ENCODE peak calls at places on chromosomes 12 and 14, in eight cellular contexts. J is cardiac muscle cell; O is stimulated activated naive CD8-positive, alpha-beta T cell treated with anti-CD3 and anti-CD28 coated beads, Interleukin-15, Interleukin-2, amounts not matched to agents 100 U/mL and 50 U/mL, for 24 hours; F is GDM1; H is HS-5; C is activated CD4-positive, alpha-beta T cell treated with anti-CD3 and anti-CD28 coated beads for 36 hours; G is activated CD4-positive, CD25-positive, alpha-beta regulatory T cell; B is C1 segment of cervical spinal cord. V is an unnamed sample.

GRCh38 chr12:46402861-46403731 is 30.5 kb upstream of the SLC38A2 start:
- DNase-seq in J (no peak), O (no peak), F (no peak), H (no peak), C (no peak), G (no peak), B (no peak), V (no peak)

GRCh38 chr14:102822311-102822863 is 45.1 kb downstream of the TRAF3 start:
- DNase-seq in J (no peak), O (peak), F (no peak), H (peak), C (peak), G (no peak), B (no peak), V (no peak)

GRCh38 chr12:22880331-22880730 is 255.4 kb downstream of the ETNK1 start:
- DNase-seq in J (no peak), O (no peak), F (no peak), H (no peak), C (no peak), G (no peak), B (no peak), V (no peak)

GRCh38 chr14:76488551-76488950 is 112.6 kb downstream of the ESRRB start:
- DNase-seq in J (no peak), O (no peak), F (no peak), H (no peak), C (no peak), G (no peak), B (no peak), V (no peak)

GRCh38 chr12:120381752-120382419 is 12.9 kb upstream of the MSI1 start:
- DNase-seq in J (peak), O (no peak), F (no peak), H (no peak), C (no peak), G (no peak), B (no peak), V (no peak)

GRCh38 chr12:3035815-3036702 is 41.1 kb upstream of the TSPAN9 start:
- DNase-seq in J (peak), O (no peak), F (no peak), H (no peak), C (no peak), G (no peak), B (no peak), V (no peak)

GRCh38 chr14:70448633-70449032 is 3.3 kb upstream of the ADAM21 start:
- DNase-seq in J (no peak), O (no peak), F (no peak), H (no peak), C (no peak), G (no peak), B (no peak), V (no peak)

GRCh38 chr12:43653289-43653915 is 101.4 kb upstream of the ADAMTS20 start:
- DNase-seq in J (no peak), O (no peak), F (no peak), H (no peak), C (no peak), G (no peak), B (no peak), V (no peak)

GRCh38 chr12:93154753-93155475 is 222.8 kb upstream of the NUDT4 start:
- DNase-seq in J (no peak), O (no peak), F (no peak), H (no peak), C (no peak), G (no peak), B (no peak), V (no peak)

GRCh38 chr12:17139926-17140325 is 534.0 kb upstream of the LMO3 start:
- DNase-seq in J (no peak), O (no peak), F (no peak), H (no peak), C (no peak), G (no peak), B (no peak), V (no peak)

GRCh38 chr12:93376436-93377251 is 1.1 kb upstream of the NUDT4 start:
- DNase-seq in J (peak), O (no peak), F (no peak), H (no peak), C (no peak), G (no peak), B (no peak), V (no peak)

GRCh38 chr12:109761631-109761950 is 48.0 kb downstream of the FAM222A start:
- DNase-seq in J (no peak), O (no peak), F (no peak), H (no peak), C (no peak), G (no peak), B (no peak), V (no peak)

GRCh38 chr12:57941165-57941894 is at the start of gene ATP23:
- DNase-seq in J (peak), O (peak), F (peak), H (peak), C (peak), G (peak), B (peak), V (peak)

GRCh38 chr12:6338955-6339761 is 2.7 kb downstream of the TNFRSF1A start:
- DNase-seq in J (no peak), O (no peak), F (no peak), H (no peak), C (no peak), G (no peak), B (no peak), V (no peak)

GRCh38 chr14:93925374-93925895 is 1.7 kb upstream of the FAM181A start:
- DNase-seq in J (no peak), O (no peak), F (no peak), H (no peak), C (no peak), G (no peak), B (no peak), V (no peak)

GRCh38 chr12:13836116-13836515 is 145.3 kb downstream of the GRIN2B start:
- DNase-seq in J (no peak), O (no peak), F (no peak), H (no peak), C (no peak), G (no peak), B (no peak), V (no peak)

GRCh38 chr12:64669270-64669842 is 59.1 kb downstream of the RASSF3 start:
- DNase-seq in J (peak), O (peak), F (peak), H (no peak), C (peak), G (no peak), B (no peak), V (no peak)

GRCh38 chr12:14701808-14702568 is 5.6 kb upstream of the GUCY2C start:
- DNase-seq in J (no peak), O (no peak), F (no peak), H (no peak), C (no peak), G (no peak), B (no peak), V (no peak)

GRCh38 chr14:32986791-32987545 is 48.3 kb downstream of the NPAS3 start:
- DNase-seq in J (no peak), O (no peak), F (no peak), H (peak), C (no peak), G (no peak), B (no peak), V (no peak)

GRCh38 chr14:104253223-104253822 is 114.9 kb downstream of the KIF26A start:
- DNase-seq in J (no peak), O (no peak), F (no peak), H (no peak), C (no peak), G (no peak), B (no peak), V (no peak)

GRCh38 chr14:63563370-63564026 is 20.3 kb upstream of the PPP2R5E start:
- DNase-seq in J (no peak), O (no peak), F (no peak), H (no peak), C (no peak), G (no peak), B (no peak), V (no peak)

V was measured in cortex of kidney.